ENCODE peak calls at places on chromosomes 5 and 9, in eight cellular contexts. J is OCI-LY7, N is cardiac muscle cell, H is heart right ventricle, W is endothelial cell, V is hepatocyte, R is adrenal gland, Q is upper lobe of right lung. K is an unnamed sample.

GRCh38 chr5:988316-988715 is 20.3 kb upstream of the NKD2 start:
- DNase-seq in J (no peak), N (no peak), H (no peak), W (no peak), V (no peak), R (no peak), Q (no peak), K (no peak)

GRCh38 chr9:111728617-111729366 is 65.9 kb downstream of the SHOC1 start:
- DNase-seq in J (no peak), N (no peak), H (no peak), W (no peak), V (no peak), R (no peak), Q (no peak), K (no peak)

GRCh38 chr5:138990986-138991645 is 116.0 kb upstream of the LRRTM2 start:
- DNase-seq in J (no peak), N (no peak), H (no peak), W (no peak), V (no peak), R (peak; percentile 9), Q (no peak), K (no peak)

GRCh38 chr9:133632806-133633680 is 3.1 kb upstream of the DBH start:
- DNase-seq in J (no peak), N (peak; percentile 56), H (no peak), W (no peak), V (no peak), R (no peak), Q (no peak), K (no peak)

GRCh38 chr5:88226881-88227450 is 41.7 kb downstream of the TMEM161B start:
- DNase-seq in J (no peak), N (no peak), H (no peak), W (no peak), V (no peak), R (no peak), Q (no peak), K (no peak)

GRCh38 chr5:10584714-10585113 is 20.8 kb downstream of the ANKRD33B start:
- DNase-seq in J (no peak), N (no peak), H (no peak), W (no peak), V (no peak), R (no peak), Q (no peak), K (no peak)

GRCh38 chr5:5231576-5231975 is 91.4 kb downstream of the ADAMTS16 start:
- DNase-seq in J (no peak), N (no peak), H (no peak), W (no peak), V (no peak), R (no peak), Q (no peak), K (no peak)

GRCh38 chr5:147675168-147675567 is 107.4 kb downstream of the JAKMIP2 start:
- DNase-seq in J (no peak), N (no peak), H (no peak), W (no peak), V (no peak), R (no peak), Q (no peak), K (no peak)

GRCh38 chr9:111621895-111622480 is 9.1 kb upstream of the DNAJC25 start:
- DNase-seq in J (peak; percentile 33), N (no peak), H (no peak), W (peak; percentile 58), V (peak; percentile 46), R (peak; percentile 63), Q (no peak), K (no peak)

GRCh38 chr9:99451121-99451606 is 229.1 kb downstream of the SEC61B start:
- DNase-seq in J (no peak), N (peak; percentile 23), H (peak; percentile 17), W (no peak), V (no peak), R (peak; percentile 74), Q (no peak), K (no peak)

GRCh38 chr9:71403106-71403505 is 281.7 kb upstream of the TRPM3 start:
- DNase-seq in J (no peak), N (no peak), H (no peak), W (no peak), V (no peak), R (no peak), Q (no peak), K (no peak)

GRCh38 chr9:37574996-37575395 is 1.2 kb downstream of the FBXO10 start:
- DNase-seq in J (no peak), N (no peak), H (no peak), W (no peak), V (no peak), R (no peak), Q (no peak), K (no peak)

GRCh38 chr5:161400583-161400982 is 145.9 kb downstream of the GABRB2 start:
- DNase-seq in J (no peak), N (no peak), H (no peak), W (no peak), V (no peak), R (no peak), Q (no peak), K (no peak)

GRCh38 chr9:38179965-38180364 is 110.9 kb upstream of the SHB start:
- DNase-seq in J (no peak), N (no peak), H (no peak), W (no peak), V (no peak), R (no peak), Q (no peak), K (no peak)

GRCh38 chr9:31166516-31166915 is 1217.9 kb upstream of the ACO1 start:
- DNase-seq in J (no peak), N (no peak), H (no peak), W (no peak), V (no peak), R (no peak), Q (no peak), K (no peak)

GRCh38 chr9:116979461-116979860 is 292.4 kb downstream of the TRIM32 start:
- DNase-seq in J (no peak), N (no peak), H (no peak), W (no peak), V (peak; percentile 49), R (no peak), Q (no peak), K (no peak)

GRCh38 chr5:79287907-79288306 is 52.0 kb downstream of the JMY start:
- DNase-seq in J (no peak), N (no peak), H (no peak), W (no peak), V (no peak), R (no peak), Q (no peak), K (no peak)

GRCh38 chr5:141208478-141208877 is at the start of gene PCDHB12:
- DNase-seq in J (peak; percentile 19), N (peak; percentile 49), H (no peak), W (peak; percentile 11), V (no peak), R (no peak), Q (no peak), K (no peak)

GRCh38 chr5:9976621-9977020 is 273.1 kb downstream of the ATPSCKMT start:
- DNase-seq in J (no peak), N (no peak), H (no peak), W (no peak), V (no peak), R (no peak), Q (no peak), K (no peak)

GRCh38 chr5:18792145-18792544 is 1157.9 kb downstream of the TAF11L14 start:
- DNase-seq in J (no peak), N (no peak), H (no peak), W (no peak), V (peak; percentile 52), R (no peak), Q (no peak), K (no peak)

GRCh38 chr9:134641173-134641985 is at the start of gene COL5A1:
- DNase-seq in J (no peak), N (peak; percentile 95), H (peak; percentile 91), W (peak; percentile 88), V (peak; percentile 95), R (peak; percentile 91), Q (peak; percentile 92), K (peak; percentile 81)

GRCh38 chr9:13939129-13939528 is 374.8 kb downstream of the NFIB start:
- DNase-seq in J (no peak), N (peak; percentile 37), H (no peak), W (no peak), V (peak; percentile 24), R (no peak), Q (no peak), K (no peak)

GRCh38 chr9:98117984-98118639 is 910 bp downstream of the TRIM14 start:
- DNase-seq in J (peak; percentile 81), N (no peak), H (no peak), W (no peak), V (peak; percentile 74), R (no peak), Q (no peak), K (no peak)
- TF ChIP-seq CTCF in J (peak; percentile 73), N (no peak), H (no peak), W (no peak), V (no peak), R (no peak), Q (peak; percentile 23), K (peak; percentile 16)

GRCh38 chr9:35729700-35730485 is 2.1 kb downstream of the TLN1 start:
- DNase-seq in J (peak; percentile 67), N (peak; percentile 56), H (peak; percentile 54), W (peak; percentile 39), V (peak; percentile 67), R (peak; percentile 66), Q (peak; percentile 80), K (no peak)
- TF ChIP-seq CTCF in J (peak; percentile 84), N (peak; percentile 68), H (peak; percentile 55), W (peak; percentile 68), V (peak; percentile 43), R (peak; percentile 61), Q (peak; percentile 45), K (peak; percentile 60)

GRCh38 chr9:3331801-3332200 is 194.0 kb downstream of the RFX3 start:
- DNase-seq in J (peak; percentile 16), N (peak; percentile 9), H (no peak), W (no peak), V (peak; percentile 7), R (no peak), Q (no peak), K (no peak)
- TF ChIP-seq CTCF in J (peak; percentile 79), N (peak; percentile 33), H (no peak), W (no peak), V (peak; percentile 28), R (peak; percentile 20), Q (peak; percentile 28), K (peak; percentile 47)

GRCh38 chr5:38515081-38515480 is 41.4 kb downstream of the LIFR start:
- DNase-seq in J (no peak), N (no peak), H (no peak), W (no peak), V (no peak), R (no peak), Q (no peak), K (no peak)

GRCh38 chr5:38519476-38519875 is 37.0 kb downstream of the LIFR start:
- DNase-seq in J (no peak), N (no peak), H (no peak), W (no peak), V (no peak), R (no peak), Q (no peak), K (no peak)

GRCh38 chr5:38518341-38518740 is 38.1 kb downstream of the LIFR start:
- DNase-seq in J (no peak), N (no peak), H (no peak), W (no peak), V (no peak), R (no peak), Q (no peak), K (no peak)

DNA sequence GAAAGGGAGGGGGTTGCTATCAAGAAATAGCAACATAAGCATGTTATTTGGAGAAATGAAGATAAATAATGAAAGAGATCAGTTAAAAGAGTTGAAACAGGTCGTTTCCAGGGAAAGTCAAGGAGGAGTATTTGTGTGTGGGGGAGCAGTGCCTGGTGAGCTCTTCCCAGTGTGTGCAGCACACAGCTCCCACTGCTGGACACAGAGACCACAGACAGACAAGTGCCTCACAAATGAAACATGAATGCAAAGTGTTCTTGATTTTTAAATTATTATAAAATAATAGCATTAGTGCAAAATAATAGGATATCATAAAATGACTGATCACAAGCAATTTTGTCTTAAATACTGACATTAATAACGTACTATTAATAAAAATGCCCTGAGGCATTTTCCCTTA is 40.8 kb downstream of the LIFR start:
- DNase-seq in J (no peak), N (no peak), H (no peak), W (no peak), V (peak; percentile 49), R (no peak), Q (no peak), K (no peak)
- TF ChIP-seq CTCF in J (no peak), N (peak; percentile 53), H (peak; percentile 35), W (no peak), V (peak; percentile 42), R (no peak), Q (peak; percentile 29), K (peak; percentile 49)